ENCODE peak calls at places on chromosomes 11 and 22, in five cellular contexts. W is prostate gland; M is Calu3; G is progenitor cell of endocrine pancreas; N is stimulated activated CD4-positive, alpha-beta T cell treated with anti-CD3 and anti-CD28 coated beads, TNF-alpha, amount 100 ng/mL, for 4 hours. B is an unnamed sample.

GRCh38 chr11:128613300-128613995 is 26.1 kb upstream of the ETS1 start:
- DNase-seq in W (no peak), M (no peak), G (no peak), N (no peak), B (no peak)

GRCh38 chr11:70423523-70424505 is 25.5 kb downstream of the CTTN start:
- DNase-seq in W (no peak), M (peak; percentile 28), G (no peak), N (no peak), B (no peak)

GRCh38 chr11:61429346-61429690 is 457 bp downstream of the CPSF7 start:
- DNase-seq in W (no peak), M (peak; percentile 69), G (peak; percentile 73), N (peak; percentile 49), B (peak; percentile 87)

GRCh38 chr11:127345819-127346459 is 345.4 kb upstream of the KIRREL3 start:
- DNase-seq in W (peak; percentile 6), M (peak; percentile 21), G (no peak), N (no peak), B (peak; percentile 8)

GRCh38 chr11:22807855-22808558 is 21.6 kb downstream of the SVIP start:
- DNase-seq in W (no peak), M (no peak), G (no peak), N (no peak), B (no peak)

GRCh38 chr22:19522190-19522880 is 1.9 kb downstream of the CLDN5 start:
- DNase-seq in W (no peak), M (no peak), G (no peak), N (no peak), B (no peak)

GRCh38 chr11:19245351-19245750 is 4.6 kb upstream of the E2F8 start:
- DNase-seq in W (no peak), M (no peak), G (no peak), N (no peak), B (no peak)

GRCh38 chr11:86499723-86500129 is 125.0 kb downstream of the CCDC81 start:
- DNase-seq in W (no peak), M (no peak), G (no peak), N (no peak), B (peak; percentile 49)

GRCh38 chr11:64331569-64332371 is 8.2 kb upstream of the CCDC88B start:
- DNase-seq in W (peak; percentile 58), M (peak; percentile 84), G (no peak), N (no peak), B (no peak)

GRCh38 chr11:125326126-125326525 is 161.6 kb downstream of the PKNOX2 start:
- DNase-seq in W (no peak), M (no peak), G (no peak), N (no peak), B (no peak)

GRCh38 chr11:36109850-36110606 is 166.2 kb downstream of the LDLRAD3 start:
- DNase-seq in W (no peak), M (no peak), G (no peak), N (no peak), B (no peak)

GRCh38 chr11:3231851-3232744 is at the start of gene MRGPRE:
- DNase-seq in W (no peak), M (no peak), G (no peak), N (no peak), B (no peak)